ENCODE peak calls at places on chromosomes 11 and 22, in seven cellular contexts. H is epithelial cell of esophagus, C is heart left ventricle, N is OCI-LY7, Q is AG10803, V is psoas muscle, Z is AG09309. P is an unnamed sample.

GRCh38 chr22:24429411-24430365 is 2.3 kb downstream of the ADORA2A start:
- DNase-seq in V (no peak), Z (no peak), Q (no peak), C (peak), N (peak), H (peak), P (peak)

GRCh38 chr22:40178417-40179409 is 988 bp downstream of the TNRC6B start:
- DNase-seq in C (no peak), Z (no peak), Q (peak), V (no peak), N (peak), H (peak), P (peak)

GRCh38 chr11:43268786-43269185 is 43.0 kb upstream of the API5 start:
- DNase-seq in Q (no peak), C (no peak), V (no peak), Z (no peak), H (no peak), N (no peak), P (no peak)

GRCh38 chr11:134045799-134046635 is 22.9 kb upstream of the JAM3 start:
- DNase-seq in V (no peak), Z (no peak), Q (no peak), N (no peak), C (peak), H (peak), P (no peak)

GRCh38 chr11:92101845-92102244 is 122.8 kb upstream of the FAT3 start:
- DNase-seq in Z (no peak), C (no peak), V (no peak), H (no peak), Q (no peak), N (no peak), P (no peak)

GRCh38 chr11:118028626-118029025 is 42.4 kb downstream of the IL10RA start:
- DNase-seq in H (no peak), V (no peak), Z (no peak), Q (no peak), C (no peak), N (no peak), P (no peak)

GRCh38 chr22:22746963-22747933 is 102.8 kb downstream of the GGTLC2 start:
- DNase-seq in V (no peak), N (peak), Q (no peak), C (no peak), Z (no peak), H (no peak), P (peak)

GRCh38 chr22:24952837-24953293 is 349 bp downstream of the KIAA1671 start:
- DNase-seq in Q (peak), H (peak), N (no peak), V (peak), C (peak), Z (no peak), P (no peak)

GRCh38 chr11:117834068-117834810 is 9.7 kb upstream of the FXYD2 start:
- DNase-seq in Z (no peak), V (no peak), N (no peak), Q (no peak), H (no peak), C (peak), P (no peak)

GRCh38 chr11:134226806-134227325 is 2.4 kb downstream of the VPS26B start:
- DNase-seq in H (no peak), V (no peak), Q (peak), N (no peak), C (no peak), Z (no peak), P (no peak)

GRCh38 chr11:81497202-81497804 is 1236.4 kb downstream of the FAM181B start:
- DNase-seq in Z (no peak), N (peak), C (no peak), V (no peak), Q (peak), H (peak), P (peak)

GRCh38 chr11:46352063-46352841 is 5.0 kb downstream of the DGKZ start:
- DNase-seq in N (peak), H (peak), Q (no peak), Z (no peak), V (peak), C (peak), P (no peak)

GRCh38 chr22:50739279-50739691 is 1.3 kb downstream of the ACR start:
- DNase-seq in Q (no peak), C (no peak), H (no peak), Z (no peak), N (no peak), V (no peak), P (no peak)
- H3K4me3 ChIP-seq in Q (no peak), C (no peak), H (no peak), Z (no peak), N (no peak), V (no peak), P (no peak)

DNA sequence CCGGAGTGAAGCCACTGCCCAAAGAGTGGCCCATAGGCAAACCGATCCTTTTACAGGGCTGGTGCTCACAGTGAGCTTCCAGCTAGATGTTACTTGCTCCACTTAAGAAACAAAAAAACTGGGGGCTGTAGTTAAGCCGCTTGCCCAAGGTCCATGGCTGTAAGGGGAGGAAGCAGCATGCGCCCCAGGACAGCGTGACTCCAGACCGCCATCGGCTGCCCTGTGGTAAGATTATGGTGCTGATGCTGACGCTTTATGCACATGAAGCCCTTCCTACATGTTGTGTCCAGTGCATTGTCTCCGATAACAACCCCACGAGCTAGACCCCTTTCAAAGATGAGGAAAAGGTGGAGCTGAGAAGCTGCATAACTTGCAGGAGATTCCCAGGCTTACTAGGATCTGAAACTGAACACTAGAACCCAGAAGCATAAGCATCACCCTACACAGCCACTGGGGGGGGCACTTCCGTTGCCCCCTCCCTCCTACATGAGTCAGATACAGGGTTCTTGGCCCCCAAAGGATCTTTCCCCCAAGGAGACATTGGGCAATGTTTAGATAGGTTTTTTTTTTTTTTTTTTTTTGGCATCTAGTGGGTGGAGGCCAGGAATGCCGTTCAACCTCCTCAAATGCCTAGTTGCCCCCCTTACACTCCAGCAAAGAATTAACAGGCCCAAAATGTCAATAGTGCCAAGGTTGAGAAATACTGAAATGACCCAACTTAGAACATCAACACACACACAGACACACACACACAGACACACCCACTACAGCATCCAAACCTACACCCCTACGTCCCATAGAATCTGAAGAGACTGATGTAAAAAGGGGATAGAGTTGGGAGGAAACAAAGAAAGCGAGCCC is 53.9 kb downstream of the MN1 start:
- DNase-seq in C (no peak), N (no peak), Q (peak), H (peak), V (no peak), Z (no peak), P (no peak)
- TF ChIP-seq CTCF in C (peak), N (peak), Q (peak), H (peak), V (peak), Z (peak), P (peak)

GRCh38 chr11:130831506-130832385 is 84.5 kb downstream of the SNX19 start:
- DNase-seq in H (peak), Z (no peak), N (no peak), V (no peak), Q (no peak), C (no peak), P (peak)
- H3K4me3 ChIP-seq in H (no peak), Z (no peak), N (no peak), V (no peak), Q (no peak), C (no peak), P (no peak)

DNA sequence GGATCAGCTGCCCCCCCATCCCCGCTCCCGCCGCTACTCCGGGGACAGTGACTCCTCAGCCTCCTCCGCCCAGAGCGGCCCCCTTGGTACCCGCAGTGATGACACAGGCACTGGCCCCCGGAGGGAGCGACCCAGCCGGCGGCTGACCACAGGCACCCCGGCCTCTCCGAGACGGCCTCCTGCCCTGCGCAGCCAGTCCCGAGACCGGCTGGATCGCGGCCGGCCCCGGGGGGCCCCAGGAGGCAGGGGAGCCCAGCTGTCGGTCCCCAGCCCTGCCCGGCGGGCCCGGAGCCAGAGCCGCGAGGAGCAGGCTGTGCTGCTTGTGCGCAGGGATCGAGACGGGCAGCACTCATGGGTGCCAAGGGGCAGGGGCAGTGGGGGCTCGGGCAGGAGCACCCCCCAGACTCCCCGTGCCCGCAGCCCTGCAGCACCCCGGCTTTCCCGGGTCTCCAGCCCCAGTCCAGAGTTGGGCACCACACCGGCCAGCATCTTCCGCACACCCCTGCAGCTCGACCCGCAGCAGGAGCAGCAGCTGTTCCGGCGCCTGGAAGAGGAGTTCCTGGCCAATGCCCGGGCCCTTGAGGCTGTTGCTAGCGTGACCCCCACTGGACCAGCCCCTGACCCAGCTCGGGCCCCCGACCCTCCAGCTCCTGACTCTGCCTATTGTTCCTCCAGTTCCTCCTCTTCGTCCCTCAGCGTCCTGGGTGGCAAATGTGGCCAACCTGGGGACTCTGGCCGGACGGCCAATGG is 3.9 kb downstream of the RASL10A start:
- DNase-seq in N (no peak), Z (no peak), V (no peak), Q (peak), H (no peak), C (peak), P (no peak)
- TF ChIP-seq CTCF in N (no peak), Z (no peak), V (no peak), Q (no peak), H (no peak), C (no peak), P (no peak)

DNA sequence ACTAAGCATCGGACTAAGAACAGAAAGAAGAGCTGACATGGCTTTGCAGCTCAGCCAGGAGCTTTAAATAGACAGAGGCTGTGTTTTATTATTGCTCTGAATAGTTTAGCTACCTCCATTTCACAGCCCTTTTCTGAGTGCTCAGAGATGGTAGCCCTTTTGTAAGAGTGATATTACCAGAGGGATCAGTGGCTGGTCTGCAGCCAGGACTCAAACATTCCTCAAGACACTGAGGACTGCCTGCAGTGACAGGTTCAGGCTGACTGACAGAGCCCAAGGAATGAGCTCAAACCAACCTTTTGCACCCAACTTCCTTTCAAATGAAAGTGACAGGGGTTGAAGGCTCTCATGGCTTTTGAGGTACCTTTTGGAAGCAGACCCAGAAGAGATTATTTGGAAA is 189.0 kb downstream of the DDX10 start:
- DNase-seq in Q (peak), H (peak), Z (no peak), V (no peak), N (peak), C (peak), P (peak)
- H3K4me3 ChIP-seq in Q (no peak), H (no peak), Z (no peak), V (peak), N (no peak), C (peak), P (peak)

GRCh38 chr11:59182457-59183151 is 10.7 kb downstream of the DTX4 start:
- DNase-seq in H (peak), V (no peak), N (peak), C (no peak), Z (no peak), Q (no peak), P (no peak)
- TF ChIP-seq CTCF in H (peak), V (no peak), N (peak), C (no peak), Z (peak), Q (no peak), P (peak)

GRCh38 chr11:1843796-1844195 is 5.0 kb downstream of the TNNI2 start:
- DNase-seq in Q (no peak), C (no peak), N (no peak), V (no peak), Z (no peak), H (no peak), P (no peak)

GRCh38 chr11:1843098-1843473 is 4.3 kb downstream of the TNNI2 start:
- DNase-seq in Z (no peak), Q (no peak), H (peak), V (peak), N (no peak), C (no peak), P (no peak)

GRCh38 chr11:1845095-1845429 is 6.3 kb downstream of the TNNI2 start:
- DNase-seq in C (no peak), V (no peak), Z (no peak), Q (no peak), H (no peak), N (no peak), P (no peak)

GRCh38 chr11:1845571-1846452 is 7.0 kb downstream of the TNNI2 start:
- DNase-seq in Z (no peak), N (no peak), C (no peak), V (peak), H (no peak), Q (no peak), P (no peak)

GRCh38 chr11:1844221-1845094 is 5.7 kb downstream of the TNNI2 start:
- DNase-seq in Q (no peak), N (no peak), H (peak), V (peak), C (peak), Z (no peak), P (no peak)
- H3K4me3 ChIP-seq in Q (no peak), N (no peak), H (no peak), V (no peak), C (no peak), Z (no peak), P (no peak)